ENCODE peak calls at places on chromosomes 11 and 22, in seven cellular contexts. E is G401, I is fibroblast of the aortic adventitia, N is Kasumi-1, A is mesendoderm, Y is AG20443, L is AG09319. P is an unnamed sample.
A peak's percentile ranks its signal among the peaks of the same experiment; 100 is the strongest.

GRCh38 chr11:100515087-100515486 is 172.0 kb upstream of the ARHGAP42 start:
- DNase-seq in Y (no peak), N (no peak), I (peak; percentile 8), L (no peak), A (peak; percentile 80), E (no peak), P (no peak)

GRCh38 chr11:9858822-9859221 is 194.9 kb downstream of the SWAP70 start:
- DNase-seq in N (no peak), L (no peak), E (peak; percentile 38), Y (no peak), A (peak; percentile 81), I (no peak), P (no peak)

GRCh38 chr11:75734491-75735180 is 17.0 kb downstream of the MOGAT2 start:
- DNase-seq in I (no peak), Y (no peak), A (no peak), E (no peak), L (no peak), N (no peak), P (no peak)

GRCh38 chr11:31218847-31219246 is 150.7 kb downstream of the DCDC1 start:
- DNase-seq in A (no peak), E (no peak), Y (no peak), I (no peak), L (no peak), N (no peak), P (no peak)

GRCh38 chr11:41612415-41612814 is 153.0 kb upstream of the LRRC4C start:
- DNase-seq in L (no peak), N (peak; percentile 49), A (peak; percentile 37), Y (no peak), I (peak; percentile 11), E (no peak), P (no peak)

GRCh38 chr22:33920927-33921575 is 775 bp upstream of the LARGE1 start:
- DNase-seq in A (peak; percentile 98), N (peak; percentile 17), E (peak; percentile 94), I (peak; percentile 94), Y (peak; percentile 98), L (peak; percentile 89), P (peak; percentile 99)

GRCh38 chr11:123526027-123526805 is 96.1 kb downstream of the GRAMD1B start:
- DNase-seq in A (no peak), I (no peak), L (no peak), N (no peak), Y (peak; percentile 11), E (peak; percentile 73), P (peak; percentile 23)

GRCh38 chr11:47033439-47033838 is 96.9 kb downstream of the CSTPP1 start:
- DNase-seq in Y (no peak), A (peak; percentile 60), L (peak; percentile 38), I (no peak), E (no peak), N (no peak), P (no peak)

GRCh38 chr11:118418770-118419169 is 17.4 kb downstream of the ATP5MG start:
- DNase-seq in I (no peak), L (no peak), A (no peak), E (no peak), N (no peak), Y (no peak), P (no peak)

GRCh38 chr22:23841292-23841691 is 2.5 kb upstream of the DERL3 start:
- DNase-seq in L (no peak), I (no peak), E (no peak), A (no peak), N (no peak), Y (no peak), P (no peak)

GRCh38 chr22:26564672-26565071 is 25.3 kb downstream of the TPST2 start:
- DNase-seq in N (no peak), L (no peak), Y (no peak), E (no peak), A (no peak), I (no peak), P (no peak)

P was measured in anterior cingulate cortex.